ENCODE peak calls at places on chromosomes 11 and 22, in seven cellular contexts. J is HCT116, C is tibial nerve, D is uterus, Z is body of pancreas, N is lower leg skin, V is vagina. W is an unnamed sample.

GRCh38 chr11:45725776-45726606 is 60.6 kb upstream of the CHST1 start:
- DNase-seq in C (no peak), V (no peak), N (peak; percentile 56), D (no peak), J (no peak), Z (no peak), W (no peak)

GRCh38 chr11:6992457-6993431 is 27.4 kb downstream of the ZNF214 start:
- DNase-seq in J (no peak), N (no peak), D (no peak), C (no peak), V (no peak), Z (no peak), W (no peak)

GRCh38 chr11:12269104-12269441 is 108.3 kb upstream of the PARVA start:
- DNase-seq in C (no peak), N (no peak), J (no peak), Z (no peak), D (peak; percentile 45), V (no peak), W (no peak)

GRCh38 chr11:31106326-31106725 is 263.2 kb downstream of the DCDC1 start:
- DNase-seq in N (no peak), V (no peak), J (no peak), D (no peak), Z (no peak), C (no peak), W (no peak)

GRCh38 chr22:20205964-20206708 is 55.3 kb upstream of the CCDC188 start:
- DNase-seq in Z (peak; percentile 54), V (no peak), N (peak; percentile 91), D (peak; percentile 61), J (peak; percentile 75), C (no peak), W (peak; percentile 59)

GRCh38 chr11:116614306-116615210 is 158.2 kb downstream of the BUD13 start:
- DNase-seq in C (no peak), Z (no peak), N (peak; percentile 72), J (no peak), V (peak; percentile 81), D (no peak), W (no peak)

GRCh38 chr11:49505231-49505630 is 296.8 kb upstream of the FOLH1 start:
- DNase-seq in Z (no peak), J (no peak), C (no peak), D (no peak), V (no peak), N (no peak), W (no peak)

GRCh38 chr11:73950869-73951710 is at the start of gene DNAJB13:
- DNase-seq in J (peak; percentile 38), Z (peak; percentile 28), V (no peak), C (no peak), N (no peak), D (no peak), W (peak; percentile 69)

GRCh38 chr22:23204541-23205157 is 24.3 kb downstream of the BCR start:
- DNase-seq in V (no peak), N (no peak), J (no peak), D (peak; percentile 76), Z (peak; percentile 69), C (no peak), W (no peak)

GRCh38 chr11:62399172-62399867 is 19.5 kb upstream of the SCGB1A1 start:
- DNase-seq in C (no peak), J (no peak), N (no peak), Z (no peak), D (peak; percentile 59), V (no peak), W (no peak)

DNA sequence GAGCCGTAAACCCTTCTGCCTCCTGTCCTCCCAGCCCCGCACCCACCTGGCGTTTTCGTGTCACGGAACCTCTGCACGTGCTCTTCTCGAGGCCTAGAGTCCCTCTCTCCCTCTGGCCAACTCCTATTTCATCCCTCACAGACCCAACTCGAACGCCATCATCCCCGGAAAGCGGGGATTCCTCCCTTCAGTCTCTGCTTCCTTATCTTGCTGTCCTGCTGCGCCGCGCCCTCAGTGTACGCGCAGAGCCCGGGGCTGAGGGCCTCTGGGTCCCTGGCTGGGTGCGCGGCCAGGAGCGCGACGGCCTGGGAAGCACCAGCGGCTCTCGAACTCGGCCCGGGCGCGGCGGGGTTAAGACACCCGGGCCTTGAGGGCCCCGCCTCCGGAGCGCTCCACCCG is 472 bp upstream of the ATG16L2 start:
- DNase-seq in D (no peak), V (no peak), C (peak; percentile 56), J (peak; percentile 56), N (peak; percentile 95), Z (peak; percentile 81), W (peak; percentile 77)
- TF ChIP-seq POLR2A in D (no peak), V (peak; percentile 36), C (no peak), J (peak; percentile 96), N (no peak), Z (no peak), W (peak; percentile 97)

GRCh38 chr11:85902353-85902752 is 47.2 kb downstream of the CCDC83 start:
- DNase-seq in V (no peak), D (no peak), N (no peak), Z (no peak), C (no peak), J (no peak), W (no peak)
- TF ChIP-seq POLR2A in V (no peak), D (no peak), N (no peak), Z (no peak), C (no peak), J (no peak), W (no peak)

GRCh38 chr11:68459886-68460740 is 439 bp upstream of the PPP6R3 start:
- DNase-seq in D (peak; percentile 98), J (peak; percentile 96), C (peak; percentile 94), Z (peak; percentile 96), N (peak; percentile 99), V (no peak), W (peak; percentile 96)
- TF ChIP-seq POLR2A in D (no peak), J (no peak), C (no peak), Z (no peak), N (no peak), V (no peak), W (no peak)

DNA sequence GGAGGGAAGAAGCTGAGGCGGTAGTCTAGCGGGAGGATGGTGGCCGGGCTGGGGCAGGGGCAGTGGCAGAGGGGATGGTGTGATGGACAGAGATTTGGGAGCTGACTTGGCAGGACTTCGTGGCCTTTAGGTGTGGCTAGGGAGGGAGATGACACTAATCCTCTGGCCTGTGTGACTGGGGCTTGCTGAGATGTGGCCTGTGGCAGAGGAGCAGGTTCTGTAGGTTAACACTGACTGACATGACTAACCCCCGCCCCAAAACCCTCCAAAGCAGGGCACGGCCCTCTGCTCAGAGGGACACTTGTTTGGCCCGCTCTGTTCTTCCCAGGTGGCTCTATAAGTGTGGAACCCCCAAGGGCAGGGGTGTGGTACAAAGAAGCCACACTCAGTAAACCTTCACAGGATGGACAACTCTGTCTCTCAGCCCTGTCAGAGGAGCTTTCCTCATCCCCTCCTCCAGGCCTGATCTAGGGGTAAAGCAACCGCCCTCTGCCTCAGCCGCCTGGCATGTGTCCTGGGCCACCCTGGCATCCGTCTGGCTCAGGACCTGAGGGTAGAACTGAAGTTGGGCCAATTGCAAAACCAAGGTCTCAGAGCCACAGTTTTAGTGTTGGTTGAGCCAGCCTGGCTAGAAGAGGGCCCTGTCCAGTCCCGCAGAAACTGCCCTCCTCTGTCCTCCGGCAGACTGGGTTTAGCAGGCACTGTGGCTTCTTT is 15.6 kb downstream of the TOM1 start:
- DNase-seq in J (no peak), D (no peak), Z (peak; percentile 16), C (peak; percentile 5), V (no peak), N (peak; percentile 84), W (no peak)
- TF ChIP-seq POLR2A in J (no peak), D (no peak), Z (no peak), C (no peak), V (no peak), N (no peak), W (no peak)

GRCh38 chr22:38110008-38110862 is at the start of gene BAIAP2L2:
- DNase-seq in J (no peak), V (no peak), C (no peak), D (no peak), N (no peak), Z (no peak), W (no peak)
- TF ChIP-seq POLR2A in J (no peak), V (no peak), C (no peak), D (no peak), N (no peak), Z (no peak), W (no peak)